ENCODE peak calls at places on chromosomes 11 and 22, in eight cellular contexts. P is fibroblast of lung; S is HFF-Myc; D is CD4-positive, alpha-beta memory T cell; J is heart left ventricle; U is cardiac muscle cell; F is left ventricle myocardium inferior; X is astrocyte of the cerebellum. W is an unnamed sample.

GRCh38 chr11:114815176-114815575 is 136.8 kb downstream of the NXPE2 start:
- DNase-seq in U (no peak), J (no peak), P (no peak), S (no peak), F (no peak), D (no peak), X (no peak), W (no peak)

GRCh38 chr11:69000831-69001245 is 12.2 kb downstream of the MRGPRF start:
- DNase-seq in S (peak), X (peak), P (peak), J (no peak), U (no peak), D (no peak), F (no peak), W (peak)

GRCh38 chr11:106031936-106032335 is 9.9 kb upstream of the MSANTD4 start:
- DNase-seq in P (no peak), U (no peak), J (no peak), F (no peak), S (no peak), D (no peak), X (no peak), W (no peak)

GRCh38 chr11:83697518-83697917 is 411.4 kb upstream of the CCDC90B start:
- DNase-seq in U (no peak), D (no peak), S (no peak), P (no peak), F (no peak), X (no peak), J (no peak), W (no peak)

GRCh38 chr11:101009685-101010055 is 119.9 kb downstream of the PGR start:
- DNase-seq in P (no peak), J (no peak), S (no peak), F (no peak), D (no peak), U (no peak), X (no peak), W (no peak)

GRCh38 chr22:41668971-41669911 is 19.4 kb downstream of the SNU13 start:
- DNase-seq in S (no peak), X (no peak), J (no peak), D (no peak), F (no peak), P (peak), U (no peak), W (no peak)

GRCh38 chr11:20367313-20367948 is 3.9 kb downstream of the HTATIP2 start:
- DNase-seq in P (peak), X (peak), D (no peak), S (peak), J (no peak), U (no peak), F (no peak), W (no peak)

GRCh38 chr22:32583921-32584335 is 109.3 kb downstream of the FBXO7 start:
- DNase-seq in D (no peak), J (no peak), P (peak), X (no peak), U (no peak), S (no peak), F (no peak), W (no peak)

GRCh38 chr22:18088825-18089568 is 11.2 kb downstream of the PEX26 start:
- DNase-seq in P (no peak), X (no peak), J (no peak), S (no peak), U (no peak), F (no peak), D (no peak), W (no peak)

GRCh38 chr11:129950319-129951034 is 52.2 kb downstream of the PRDM10 start:
- DNase-seq in F (peak), D (no peak), P (peak), J (peak), S (no peak), U (no peak), X (peak), W (no peak)

GRCh38 chr22:17633217-17633997 is 4.9 kb upstream of the ATP6V1E1 start:
- DNase-seq in X (peak), P (peak), J (no peak), U (no peak), S (no peak), D (no peak), F (no peak), W (no peak)

GRCh38 chr11:90407350-90407749 is 184.5 kb upstream of the CHORDC1 start:
- DNase-seq in X (no peak), S (no peak), P (no peak), D (no peak), U (no peak), F (no peak), J (no peak), W (no peak)

GRCh38 chr11:86218125-86219081 is 26.1 kb upstream of the EED start:
- DNase-seq in F (peak), U (peak), S (peak), J (peak), P (peak), D (peak), X (peak), W (peak)

GRCh38 chr11:19889531-19889930 is 176.9 kb downstream of the NAV2 start:
- DNase-seq in D (no peak), U (no peak), J (no peak), F (no peak), S (no peak), X (peak), P (no peak), W (no peak)

GRCh38 chr22:50715250-50715649 is 22.8 kb upstream of the ACR start:
- DNase-seq in X (no peak), J (peak), F (no peak), P (no peak), U (no peak), S (no peak), D (no peak), W (no peak)

GRCh38 chr11:134170177-134170908 is 53.4 kb downstream of the NCAPD3 start:
- DNase-seq in F (no peak), S (no peak), U (no peak), X (no peak), D (no peak), J (no peak), P (no peak), W (no peak)

GRCh38 chr22:42773161-42773560 is 52.5 kb upstream of the A4GALT start:
- DNase-seq in P (no peak), S (no peak), F (no peak), X (no peak), U (no peak), J (peak), D (no peak), W (no peak)

GRCh38 chr11:116793476-116794096 is 1.9 kb upstream of the APOA5 start:
- DNase-seq in P (peak), F (no peak), D (no peak), J (no peak), U (no peak), S (no peak), X (no peak), W (no peak)

GRCh38 chr11:420054-420910 is 5.5 kb upstream of the SIGIRR start:
- DNase-seq in P (no peak), X (no peak), S (no peak), F (no peak), U (no peak), J (peak), D (no peak), W (no peak)

GRCh38 chr22:48476599-48476998 is 1351.1 kb downstream of the BRD1 start:
- DNase-seq in D (no peak), P (no peak), U (no peak), S (no peak), J (no peak), F (no peak), X (no peak), W (no peak)

GRCh38 chr11:128302425-128303186 is 284.8 kb downstream of the ETS1 start:
- DNase-seq in U (no peak), P (no peak), S (no peak), J (no peak), X (no peak), D (peak), F (no peak), W (peak)

GRCh38 chr22:34344702-34345101 is 424.4 kb upstream of the LARGE1 start:
- DNase-seq in S (no peak), D (no peak), P (no peak), F (no peak), X (no peak), J (no peak), U (peak), W (no peak)

GRCh38 chr11:65499713-65500261 is 942 bp downstream of the MALAT1 start:
- DNase-seq in F (no peak), J (no peak), X (no peak), P (no peak), D (no peak), S (no peak), U (no peak), W (no peak)

GRCh38 chr11:59186130-59186594 is 14.2 kb downstream of the DTX4 start:
- DNase-seq in X (no peak), F (no peak), S (no peak), P (no peak), J (no peak), D (peak), U (no peak), W (peak)

GRCh38 chr11:86089659-86090058 is 20.8 kb upstream of the PICALM start:
- DNase-seq in F (no peak), X (peak), D (no peak), S (no peak), P (peak), U (no peak), J (no peak), W (no peak)

GRCh38 chr11:42524534-42525227 is 787.1 kb upstream of the API5 start:
- DNase-seq in S (peak), D (no peak), U (peak), F (peak), X (peak), P (peak), J (peak), W (peak)

GRCh38 chr11:102807921-102808320 is 10.0 kb upstream of the MMP1 start:
- DNase-seq in X (no peak), U (no peak), D (no peak), S (no peak), J (no peak), P (peak), F (no peak), W (peak)

GRCh38 chr11:102139081-102139498 is 28.8 kb downstream of the YAP1 start:
- DNase-seq in P (peak), U (peak), J (no peak), D (no peak), X (peak), F (no peak), S (no peak), W (no peak)

GRCh38 chr22:38984224-38984623 is 2.1 kb downstream of the APOBEC3B start:
- DNase-seq in J (no peak), F (no peak), X (no peak), S (no peak), U (no peak), D (no peak), P (no peak), W (no peak)

GRCh38 chr11:60786811-60787567 is 1.9 kb downstream of the MS4A10 start:
- DNase-seq in X (peak), U (peak), P (peak), J (peak), D (no peak), S (peak), F (peak), W (no peak)

GRCh38 chr22:46574993-46575914 is 37.8 kb upstream of the CELSR1 start:
- DNase-seq in S (no peak), J (no peak), F (peak), D (no peak), P (no peak), U (peak), X (no peak), W (no peak)

GRCh38 chr11:41245704-41246398 is 213.6 kb downstream of the LRRC4C start:
- DNase-seq in D (no peak), S (no peak), F (no peak), X (no peak), P (no peak), J (peak), U (no peak), W (no peak)

GRCh38 chr11:118194835-118195627 is 18.6 kb upstream of the SCN2B start:
- DNase-seq in P (peak), U (peak), S (peak), X (no peak), D (no peak), F (peak), J (peak), W (no peak)

GRCh38 chr11:60899977-60900376 is 6.4 kb downstream of the PRPF19 start:
- DNase-seq in D (no peak), U (no peak), X (no peak), F (no peak), S (no peak), P (no peak), J (no peak), W (no peak)

DNA sequence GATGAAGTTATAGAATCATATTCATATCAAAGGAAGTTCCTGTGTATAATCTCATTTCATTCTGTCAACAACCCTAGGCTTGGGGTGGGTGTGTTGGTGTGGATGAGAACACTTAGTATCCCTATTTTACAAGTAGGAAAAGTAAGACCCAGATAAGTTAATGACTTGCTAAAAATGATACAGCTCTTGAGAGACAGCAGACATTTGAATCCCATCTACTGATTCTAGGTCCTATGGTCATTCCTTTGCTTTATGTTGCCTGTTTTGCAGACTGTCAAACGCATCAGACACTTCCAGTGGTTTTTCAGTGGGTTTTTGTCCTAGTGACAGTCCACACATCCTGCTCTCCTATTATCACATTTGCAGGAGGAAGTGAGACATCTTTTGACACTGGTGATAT is 153.1 kb downstream of the TEAD1 start:
- DNase-seq in J (no peak), X (no peak), S (no peak), P (no peak), U (no peak), D (no peak), F (no peak), W (no peak)
- H3K4me3 ChIP-seq in J (no peak), X (peak), S (peak), P (peak), U (peak), D (no peak), F (peak), W (no peak)

DNA sequence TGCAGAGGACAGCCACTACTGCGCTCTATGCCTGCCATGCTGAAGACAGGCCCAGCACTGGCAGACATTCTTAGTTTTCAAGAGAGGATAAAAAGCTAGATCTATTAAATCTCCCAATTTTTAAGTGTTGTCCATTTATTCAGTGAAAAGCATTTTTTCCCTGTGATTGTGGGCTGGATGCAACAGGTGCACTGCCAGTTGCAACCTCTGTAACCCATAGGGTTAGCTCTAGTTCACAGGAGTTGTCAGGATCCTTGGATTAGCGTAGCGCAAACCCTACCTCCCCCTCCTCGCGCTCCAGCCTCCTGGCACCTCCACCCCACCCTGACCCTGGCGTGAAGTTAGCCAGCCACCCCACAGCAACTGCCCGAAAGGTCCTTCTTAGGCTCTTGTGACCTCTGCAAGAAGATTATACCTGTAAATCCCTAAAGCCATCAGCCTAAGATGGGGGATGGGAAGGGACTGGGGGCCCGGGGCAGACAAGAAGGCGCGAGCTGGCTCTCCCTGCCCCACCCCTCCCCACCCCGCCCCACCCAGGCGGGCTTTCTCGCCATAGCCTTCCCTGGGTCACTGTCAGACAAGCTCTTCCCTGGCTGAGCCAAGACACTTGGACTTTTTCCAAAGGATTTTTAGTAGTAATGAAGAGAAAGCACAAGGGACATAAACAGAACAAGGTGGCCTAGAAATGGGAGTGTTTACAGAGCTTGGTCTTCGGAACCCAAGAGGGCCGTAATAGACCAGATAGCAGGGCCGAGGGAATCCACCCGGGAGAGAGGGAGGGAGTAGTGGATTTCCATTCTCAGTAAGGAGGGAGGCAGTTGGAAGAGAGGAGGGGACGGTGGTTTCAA is 31.0 kb downstream of the EIF3F start:
- DNase-seq in S (no peak), F (no peak), D (no peak), U (no peak), P (peak), X (no peak), J (no peak), W (no peak)
- H3K4me3 ChIP-seq in S (peak), F (peak), D (peak), U (peak), P (peak), X (peak), J (peak), W (no peak)

GRCh38 chr22:20962491-20962945 is 4.5 kb upstream of the AIFM3 start:
- DNase-seq in S (no peak), X (no peak), F (no peak), P (no peak), U (no peak), J (no peak), D (no peak), W (no peak)

GRCh38 chr22:20963201-20964052 is 3.6 kb upstream of the AIFM3 start:
- DNase-seq in P (no peak), F (no peak), J (no peak), S (no peak), U (no peak), X (no peak), D (no peak), W (no peak)

GRCh38 chr22:20964799-20965103 is 2.3 kb upstream of the AIFM3 start:
- DNase-seq in U (no peak), J (no peak), F (no peak), D (no peak), X (no peak), P (no peak), S (no peak), W (no peak)

GRCh38 chr22:20965104-20965887 is 1.8 kb upstream of the AIFM3 start:
- DNase-seq in J (no peak), S (no peak), X (no peak), U (peak), P (no peak), F (no peak), D (no peak), W (no peak)

GRCh38 chr22:20964090-20964798 is 2.8 kb upstream of the AIFM3 start:
- DNase-seq in F (no peak), D (no peak), X (no peak), J (no peak), P (no peak), S (no peak), U (no peak), W (no peak)
- H3K4me3 ChIP-seq in F (peak), D (no peak), X (peak), J (peak), P (no peak), S (peak), U (peak), W (no peak)

DNA sequence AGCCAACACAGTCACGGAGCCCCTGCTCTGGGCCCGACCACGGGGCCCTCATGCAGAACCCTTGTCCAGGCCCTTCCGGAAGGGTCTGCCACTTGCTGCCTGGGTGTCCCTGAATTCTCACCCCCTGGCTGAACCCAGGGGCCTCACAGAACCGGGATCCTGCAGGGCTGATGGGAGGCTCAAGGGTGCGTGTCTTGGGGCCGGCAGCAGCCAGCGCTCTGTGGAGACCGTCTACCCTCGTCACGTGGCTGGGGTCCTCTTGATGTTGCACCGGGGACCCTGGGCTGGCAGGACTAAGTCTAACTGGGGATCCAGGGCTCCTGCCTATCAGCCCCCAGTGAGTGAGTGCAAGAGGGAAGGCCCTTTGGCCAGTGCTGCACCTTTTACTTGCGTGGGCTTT is 19.3 kb upstream of the CCDC188 start:
- DNase-seq in S (no peak), F (no peak), P (no peak), D (no peak), X (no peak), J (no peak), U (no peak), W (no peak)
- H3K4me3 ChIP-seq in S (no peak), F (no peak), P (no peak), D (no peak), X (no peak), J (no peak), U (no peak), W (no peak)

DNA sequence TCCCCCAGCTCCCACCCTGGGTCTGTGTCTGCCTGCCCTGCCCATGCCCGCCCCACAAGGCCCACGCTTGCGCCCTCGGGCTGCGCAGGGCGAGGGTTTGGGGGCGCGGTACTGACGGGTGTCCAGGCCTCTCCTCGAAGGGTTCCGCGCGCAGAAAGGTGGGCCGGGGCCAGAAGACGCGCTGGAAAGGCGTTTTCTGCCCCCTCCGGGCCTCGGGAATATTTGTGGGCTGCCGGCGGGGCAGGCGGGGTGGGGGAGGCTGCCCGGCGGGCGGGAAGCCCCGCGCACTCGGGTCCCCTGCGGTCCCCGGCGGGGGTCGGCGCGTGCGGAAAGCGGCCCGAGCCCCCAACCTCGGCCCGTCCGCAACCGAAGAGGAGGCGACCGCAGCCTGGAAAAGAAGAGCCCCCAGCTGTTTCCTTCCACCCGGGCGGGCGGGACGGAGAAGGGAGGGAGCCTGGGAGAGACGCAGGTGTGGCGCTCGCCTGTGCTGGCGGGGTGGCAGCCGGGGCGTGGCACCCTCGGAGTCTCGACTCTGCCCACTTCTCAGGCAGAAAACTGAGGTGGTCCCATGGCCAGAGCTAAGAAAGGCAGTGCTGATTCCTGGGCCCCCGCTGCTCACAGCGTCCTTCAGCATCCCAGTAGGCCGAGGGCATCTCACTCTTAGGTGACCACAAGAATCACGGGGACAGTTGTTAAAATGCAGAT is 59.0 kb downstream of the THAP12 start:
- DNase-seq in U (no peak), S (no peak), P (no peak), F (no peak), D (no peak), J (no peak), X (no peak), W (no peak)
- H3K4me3 ChIP-seq in U (peak), S (no peak), P (no peak), F (peak), D (no peak), J (no peak), X (no peak), W (no peak)

W was measured in Jurkat, Clone E6-1.